ENCODE peak calls at places on chromosome 17, in six cellular contexts. J is CD8-positive, alpha-beta memory T cell; B is A549; X is DMS153; R is stimulated activated CD8-positive, alpha-beta memory T cell treated with anti-CD3 and anti-CD28 coated beads, Interleukin-4, amount 100 ng/mL, for 24 hours; E is germinal center. Q is an unnamed sample.

GRCh38 chr17:40813804-40814203 is 8.6 kb downstream of the KRT10 start:
- DNase-seq in J (no peak), B (no peak), X (no peak), R (no peak), E (no peak), Q (no peak)

GRCh38 chr17:82088838-82089722 is 9.0 kb downstream of the FASN start:
- DNase-seq in J (no peak), B (no peak), X (no peak), R (no peak), E (no peak), Q (no peak)

GRCh38 chr17:6374761-6375312 is 60.1 kb downstream of the AIPL1 start:
- DNase-seq in J (no peak), B (peak), X (no peak), R (peak), E (no peak), Q (no peak)

GRCh38 chr17:7972131-7972785 is 30.2 kb upstream of the GUCY2D start:
- DNase-seq in J (no peak), B (no peak), X (no peak), R (no peak), E (no peak), Q (no peak)

GRCh38 chr17:47225436-47225858 is 16.3 kb downstream of the MYL4 start:
- DNase-seq in J (no peak), B (no peak), X (no peak), R (no peak), E (no peak), Q (no peak)

GRCh38 chr17:58120195-58120822 is 27.9 kb upstream of the OR4D1 start:
- DNase-seq in J (peak), B (no peak), X (no peak), R (no peak), E (peak), Q (peak)

GRCh38 chr17:77189148-77189547 is 48.4 kb downstream of the SEC14L1 start:
- DNase-seq in J (no peak), B (no peak), X (no peak), R (no peak), E (no peak), Q (no peak)

GRCh38 chr17:30378191-30378796 is 433 bp upstream of the CPD start:
- DNase-seq in J (peak), B (no peak), X (no peak), R (peak), E (peak), Q (peak)

GRCh38 chr17:77281024-77281903 is 140.5 kb downstream of the SEC14L1 start:
- DNase-seq in J (peak), B (peak), X (no peak), R (peak), E (peak), Q (peak)

GRCh38 chr17:10114931-10115535 is 83.4 kb downstream of the GAS7 start:
- DNase-seq in J (peak), B (peak), X (no peak), R (peak), E (peak), Q (peak)

GRCh38 chr17:43573579-43574321 is 27.6 kb upstream of the ETV4 start:
- DNase-seq in J (no peak), B (no peak), X (no peak), R (no peak), E (no peak), Q (no peak)

GRCh38 chr17:78502611-78503148 is 74.5 kb downstream of the DNAH17 start:
- DNase-seq in J (no peak), B (no peak), X (no peak), R (no peak), E (no peak), Q (no peak)

GRCh38 chr17:33106525-33107162 is 115.0 kb downstream of the SPACA3 start:
- DNase-seq in J (no peak), B (no peak), X (no peak), R (no peak), E (no peak), Q (no peak)

Q was measured in CD4-positive, alpha-beta memory T cell.